ENCODE peak calls at places on chromosomes 12 and 14, in nine cellular contexts. H is uterus, T is stomach, M is adipocyte, U is Peyer's patch, K is mesenchymal stem cell, S is endodermal cell, Q is mammary epithelial cell, B is left ventricle myocardium inferior. E is an unnamed sample.

GRCh38 chr14:69491226-69491625 is 6.7 kb downstream of the PLEKHD1 start:
- DNase-seq in H (no peak), U (no peak), S (no peak), T (no peak), B (no peak), M (no peak), K (no peak), Q (no peak), E (no peak)

GRCh38 chr12:96714199-96714598 is 192.9 kb upstream of the NEDD1 start:
- DNase-seq in U (no peak), K (no peak), M (no peak), T (no peak), H (no peak), Q (no peak), B (no peak), S (no peak), E (no peak)

GRCh38 chr12:55188974-55189556 is 31.8 kb upstream of the OR10A7 start:
- DNase-seq in K (peak; percentile 72), H (no peak), Q (peak; percentile 55), U (no peak), S (peak; percentile 70), T (no peak), M (peak; percentile 90), B (no peak), E (peak; percentile 49)

GRCh38 chr14:27845241-27845850 is 921.2 kb upstream of the FOXG1 start:
- DNase-seq in B (no peak), S (peak; percentile 49), M (no peak), U (no peak), T (no peak), K (no peak), H (peak; percentile 5), Q (no peak), E (no peak)

GRCh38 chr14:102993523-102993922 is 63.8 kb downstream of the CDC42BPB start:
- DNase-seq in M (peak; percentile 24), S (no peak), T (no peak), U (no peak), H (no peak), Q (peak; percentile 86), K (peak; percentile 69), B (no peak), E (no peak)

GRCh38 chr14:72780771-72781170 is 113.1 kb downstream of the DPF3 start:
- DNase-seq in K (peak; percentile 45), H (no peak), B (no peak), S (no peak), M (peak; percentile 93), Q (no peak), U (no peak), T (no peak), E (no peak)

GRCh38 chr14:96661244-96661969 is 135.8 kb upstream of the VRK1 start:
- DNase-seq in S (no peak), H (no peak), T (no peak), Q (no peak), M (no peak), B (no peak), K (no peak), U (no peak), E (no peak)

GRCh38 chr14:96663076-96663475 is 134.1 kb upstream of the VRK1 start:
- DNase-seq in S (no peak), T (no peak), U (no peak), B (no peak), K (no peak), Q (no peak), H (no peak), M (no peak), E (no peak)

GRCh38 chr12:113244015-113244983 is 23.0 kb downstream of the TPCN1 start:
- DNase-seq in H (peak; percentile 63), B (peak; percentile 71), M (peak; percentile 60), Q (peak; percentile 65), U (no peak), T (peak; percentile 91), K (peak; percentile 30), S (peak; percentile 53), E (peak; percentile 72)

GRCh38 chr12:92032965-92033364 is 112.7 kb downstream of the BTG1 start:
- DNase-seq in H (no peak), M (no peak), T (no peak), U (no peak), B (no peak), Q (no peak), K (no peak), S (no peak), E (no peak)

GRCh38 chr14:54213531-54213930 is 183.3 kb upstream of the CDKN3 start:
- DNase-seq in H (no peak), T (no peak), K (no peak), M (no peak), B (no peak), Q (no peak), S (no peak), U (no peak), E (no peak)

GRCh38 chr12:107677671-107678070 is 7.9 kb upstream of the PWP1 start:
- DNase-seq in K (no peak), T (no peak), B (no peak), H (no peak), S (peak; percentile 34), U (no peak), Q (no peak), M (no peak), E (no peak)

GRCh38 chr12:11954181-11954580 is 116.6 kb upstream of the BCL2L14 start:
- DNase-seq in U (no peak), Q (no peak), M (no peak), S (no peak), H (no peak), B (no peak), T (no peak), K (no peak), E (no peak)

GRCh38 chr12:46260153-46260912 is 8.5 kb downstream of the SLC38A1 start:
- DNase-seq in Q (no peak), M (peak; percentile 83), S (no peak), U (no peak), H (no peak), B (no peak), T (no peak), K (peak; percentile 38), E (no peak)

GRCh38 chr12:61023231-61023630 is 1237.0 kb upstream of the USP15 start:
- DNase-seq in M (no peak), B (no peak), K (no peak), H (no peak), U (no peak), T (no peak), S (no peak), Q (no peak), E (no peak)

GRCh38 chr12:107992870-107993451 is 136.1 kb upstream of the WSCD2 start:
- DNase-seq in B (no peak), S (peak; percentile 90), M (peak; percentile 14), K (peak; percentile 5), H (no peak), T (no peak), Q (peak; percentile 54), U (no peak), E (no peak)

GRCh38 chr12:113065126-113066007 is 8.8 kb downstream of the DTX1 start:
- DNase-seq in M (peak; percentile 25), S (peak; percentile 96), K (peak; percentile 10), T (no peak), Q (no peak), B (no peak), U (peak; percentile 39), H (no peak), E (no peak)

DNA sequence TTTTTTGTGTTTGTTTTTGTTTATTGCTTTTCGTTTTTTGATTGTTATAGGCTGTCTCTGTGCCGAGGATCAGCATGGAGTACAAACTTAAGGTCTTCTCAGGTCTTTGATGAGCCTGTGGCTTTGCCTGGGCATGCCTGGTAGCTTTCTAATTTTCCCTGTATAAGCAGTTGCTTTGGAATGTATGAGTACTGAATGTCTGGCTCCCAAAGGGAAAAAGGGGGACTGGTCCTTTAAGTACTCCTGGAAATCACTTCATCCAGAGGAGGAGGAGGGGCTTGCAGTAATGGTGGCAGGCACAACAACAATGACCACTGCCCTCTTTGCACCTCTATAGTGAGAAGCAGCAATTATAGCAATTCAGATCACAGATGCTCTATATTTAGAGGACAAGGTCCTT is 67.6 kb upstream of the TTC7B start:
- DNase-seq in M (no peak), S (no peak), H (no peak), U (no peak), Q (peak; percentile 68), B (no peak), K (peak; percentile 20), T (no peak), E (no peak)
- H3K9me3 ChIP-seq in M (peaks cover 16% of the 10 kb centered on the region), S (no peaks in the 10 kb centered on the region), H (no peaks in the 10 kb centered on the region), U (no peaks in the 10 kb centered on the region), Q (peaks cover 3% of the 10 kb centered on the region), B (peaks cover 17% of the 10 kb centered on the region), K (peaks cover 28% of the 10 kb centered on the region), T (no peaks in the 10 kb centered on the region), E (peaks cover 13% of the 10 kb centered on the region)

GRCh38 chr14:53004976-53005375 is 54.1 kb upstream of the FERMT2 start:
- DNase-seq in K (no peak), H (no peak), M (no peak), U (no peak), B (no peak), S (no peak), T (no peak), Q (no peak), E (no peak)
- H3K4me3 ChIP-seq in K (no peak overlapping the region), H (no peak overlapping the region), M (no peak overlapping the region), U (no peak overlapping the region), B (no peak overlapping the region), S (no peak overlapping the region), T (no peak overlapping the region), Q (no peak overlapping the region), E (no peak overlapping the region)

DNA sequence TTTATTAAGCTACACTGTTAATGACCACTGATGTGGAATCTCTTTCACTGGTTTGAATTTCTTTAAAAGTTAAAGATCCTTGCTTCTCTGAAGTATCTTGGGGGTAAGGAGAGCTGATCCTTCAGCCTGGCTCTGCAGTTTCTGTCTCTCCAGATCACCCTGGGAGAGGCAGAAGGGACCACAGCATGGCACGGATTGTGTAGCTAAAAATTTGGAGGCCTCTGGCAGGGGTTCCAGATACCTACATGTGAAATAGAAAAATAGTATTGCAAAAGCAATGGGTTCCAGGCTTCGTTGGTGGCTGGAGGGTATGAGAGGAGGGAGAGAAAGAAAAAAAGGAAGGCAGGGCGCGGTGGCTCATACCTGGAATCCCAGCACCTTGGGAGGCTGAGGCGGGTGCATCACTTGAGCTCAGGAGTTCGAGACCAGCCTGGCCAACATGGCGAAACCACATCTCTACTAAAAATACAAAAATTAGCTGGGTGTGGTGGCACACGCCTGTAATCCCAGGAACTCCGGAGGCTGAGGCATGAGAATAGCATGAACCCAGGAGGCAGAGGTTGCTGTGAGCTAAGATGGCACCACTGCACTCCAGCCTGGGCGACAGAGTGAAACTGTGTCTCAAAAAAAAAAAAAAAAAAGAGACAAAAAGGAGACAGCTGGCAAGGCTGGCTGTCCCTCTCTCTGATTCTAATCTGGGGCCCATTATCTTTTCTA is 3.5 kb downstream of the CHST11 start:
- DNase-seq in B (no peak), M (no peak), U (no peak), Q (no peak), S (peak; percentile 45), T (no peak), K (no peak), H (no peak), E (no peak)
- H3K4me1 ChIP-seq in B (peaks cover 81% of the 10 kb centered on the region), M (peaks cover 39% of the 10 kb centered on the region), U (no peaks in the 10 kb centered on the region), Q (peaks cover 26% of the 10 kb centered on the region), S (peaks cover 11% of the 10 kb centered on the region), T (peaks cover 33% of the 10 kb centered on the region), K (peaks cover 17% of the 10 kb centered on the region), H (no peaks in the 10 kb centered on the region), E (peaks cover 4% of the 10 kb centered on the region)

DNA sequence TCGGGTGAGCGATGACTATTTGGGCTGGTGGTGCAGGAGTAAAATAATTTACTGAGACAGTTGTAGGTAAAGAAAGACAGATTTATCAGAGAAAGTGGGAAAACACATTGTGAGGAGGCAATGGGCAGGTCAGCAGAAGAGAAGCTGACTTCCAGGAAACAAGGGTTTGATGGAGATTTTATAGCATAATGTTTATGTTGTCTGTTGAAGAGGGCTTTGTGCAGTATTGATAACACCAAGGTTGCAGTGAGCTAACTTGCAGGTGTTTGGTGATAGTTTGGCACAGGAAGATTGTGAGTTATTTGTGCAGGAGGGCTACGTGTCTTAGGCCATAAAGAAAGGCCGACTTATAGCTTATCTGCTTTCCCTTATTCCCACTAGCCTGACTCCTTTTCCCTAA is 72.2 kb downstream of the DHRS2 start:
- DNase-seq in H (no peak), U (no peak), T (no peak), Q (no peak), K (no peak), M (no peak), S (no peak), B (no peak), E (no peak)
- H3K9me3 ChIP-seq in H (no peaks in the 10 kb centered on the region), U (peaks cover 9% of the 10 kb centered on the region), T (peaks cover 6% of the 10 kb centered on the region), Q (no peaks in the 10 kb centered on the region), K (peaks cover 17% of the 10 kb centered on the region), M (peaks cover 26% of the 10 kb centered on the region), S (peaks cover 59% of the 10 kb centered on the region), B (peaks cover 23% of the 10 kb centered on the region), E (peaks cover 17% of the 10 kb centered on the region)

E was measured in heart right ventricle.